ENCODE peak calls at places on chromosomes 13 and 19, in six cellular contexts. Q, W, N, H, Y and V are unnamed samples.

GRCh38 chr19:291561-292280 is 518 bp upstream of the PLPP2 start:
- DNase-seq in W (no peak), N (no peak), Q (no peak), H (no peak), Y (peak; percentile 40), V (peak; percentile 44)

GRCh38 chr13:77810430-77810829 is 108.2 kb downstream of the EDNRB start:
- DNase-seq in Q (no peak), W (peak; percentile 14), N (peak; percentile 12), Y (peak; percentile 11), H (no peak), V (no peak)

GRCh38 chr13:102569488-102569887 is 27.3 kb upstream of the TPP2 start:
- DNase-seq in N (peak; percentile 39), W (peak; percentile 61), Y (peak; percentile 77), Q (no peak), H (no peak), V (no peak)

GRCh38 chr19:10501971-10502523 is 1.1 kb downstream of the KEAP1 start:
- DNase-seq in Q (peak; percentile 76), N (peak; percentile 81), H (peak; percentile 26), W (peak; percentile 82), Y (peak; percentile 73), V (peak; percentile 62)

GRCh38 chr13:71712988-71713653 is 153.9 kb downstream of the DACH1 start:
- DNase-seq in H (no peak), Y (no peak), N (no peak), Q (no peak), W (no peak), V (no peak)

GRCh38 chr19:23867895-23868294 is 46.8 kb upstream of the ZNF726 start:
- DNase-seq in W (no peak), Q (no peak), Y (no peak), N (no peak), H (no peak), V (no peak)

GRCh38 chr13:19587635-19588300 is 26.4 kb upstream of the TPTE2 start:
- DNase-seq in Y (peak; percentile 62), W (peak; percentile 41), H (peak; percentile 66), Q (no peak), N (peak; percentile 34), V (peak; percentile 2)

GRCh38 chr13:42367836-42368235 is 95.9 kb downstream of the AKAP11 start:
- DNase-seq in Q (no peak), Y (peak; percentile 34), N (no peak), W (no peak), H (no peak), V (no peak)

GRCh38 chr19:43731854-43732253 is 16.0 kb downstream of the IRGC start:
- DNase-seq in Y (peak; percentile 66), W (no peak), Q (no peak), N (no peak), H (no peak), V (no peak)